ENCODE peak calls at places on chromosomes 12 and 14, in eight cellular contexts. P is naive B cell; U is SJCRH30; V is GM23248; Y is kidney epithelial cell; R is stimulated activated CD4-positive, alpha-beta T cell treated with anti-CD3 and anti-CD28 coated beads, Interleukin-12 subunit alpha, Interleukin-12 subunit beta, amount 100 ng/mL, for 4 hours; S is activated CD4-positive, CD25-positive, alpha-beta regulatory T cell treated with anti-CD3 and anti-CD28 coated beads, Interleukin-2, amount 50 U/mL, for 72 hours; M is activated CD4-positive, alpha-beta T cell treated with anti-CD3 and anti-CD28 coated beads for 4 hours. G is an unnamed sample.

GRCh38 chr12:92993259-92993658 is 64.2 kb upstream of the EEA1 start:
- DNase-seq in P (no peak), U (no peak), V (no peak), Y (no peak), R (no peak), S (no peak), M (no peak), G (no peak)

GRCh38 chr14:67251573-67252226 is 10.5 kb downstream of the PALS1 start:
- DNase-seq in P (no peak), U (peak), V (peak), Y (no peak), R (no peak), S (no peak), M (no peak), G (no peak)

GRCh38 chr12:116093915-116094314 is 183.6 kb downstream of the MED13L start:
- DNase-seq in P (no peak), U (no peak), V (peak), Y (no peak), R (no peak), S (no peak), M (no peak), G (no peak)

GRCh38 chr12:92544321-92544720 is 158.5 kb upstream of the PLEKHG7 start:
- DNase-seq in P (no peak), U (no peak), V (no peak), Y (no peak), R (no peak), S (no peak), M (no peak), G (no peak)

GRCh38 chr12:108148521-108149074 is 19.5 kb downstream of the WSCD2 start:
- DNase-seq in P (no peak), U (no peak), V (no peak), Y (no peak), R (no peak), S (no peak), M (no peak), G (no peak)

GRCh38 chr12:45425426-45425825 is 209.5 kb downstream of the ANO6 start:
- DNase-seq in P (no peak), U (no peak), V (peak), Y (no peak), R (no peak), S (no peak), M (no peak), G (no peak)

GRCh38 chr12:49789992-49790391 is 38.2 kb downstream of the NCKAP5L start:
- DNase-seq in P (no peak), U (no peak), V (no peak), Y (no peak), R (no peak), S (no peak), M (no peak), G (no peak)

GRCh38 chr12:6426882-6427671 is 17.7 kb upstream of the CD27 start:
- DNase-seq in P (peak), U (no peak), V (no peak), Y (peak), R (peak), S (peak), M (peak), G (no peak)

GRCh38 chr12:89574736-89575208 is 48.9 kb upstream of the POC1B start:
- DNase-seq in P (no peak), U (peak), V (peak), Y (peak), R (no peak), S (no peak), M (no peak), G (no peak)

GRCh38 chr12:115542656-115543055 is 734.8 kb downstream of the MED13L start:
- DNase-seq in P (no peak), U (no peak), V (peak), Y (no peak), R (no peak), S (no peak), M (no peak), G (no peak)

GRCh38 chr12:27840229-27840999 is 60.4 kb upstream of the MANSC4 start:
- DNase-seq in P (no peak), U (no peak), V (peak), Y (no peak), R (no peak), S (no peak), M (no peak), G (no peak)

GRCh38 chr12:60112778-60113177 is 516.9 kb downstream of the SLC16A7 start:
- DNase-seq in P (no peak), U (no peak), V (no peak), Y (no peak), R (no peak), S (no peak), M (no peak), G (no peak)

GRCh38 chr12:100681074-100681473 is 107.6 kb downstream of the GAS2L3 start:
- DNase-seq in P (no peak), U (no peak), V (no peak), Y (no peak), R (no peak), S (no peak), M (no peak), G (no peak)

GRCh38 chr14:32430326-32430725 is 101.2 kb downstream of the AKAP6 start:
- DNase-seq in P (no peak), U (peak), V (peak), Y (no peak), R (no peak), S (no peak), M (no peak), G (no peak)

GRCh38 chr12:25072901-25073645 is 121.9 kb downstream of the DNAI7 start:
- DNase-seq in P (no peak), U (no peak), V (no peak), Y (no peak), R (no peak), S (no peak), M (no peak), G (no peak)

GRCh38 chr14:54580933-54581332 is 14.0 kb downstream of the SAMD4A start:
- DNase-seq in P (no peak), U (no peak), V (no peak), Y (no peak), R (no peak), S (no peak), M (no peak), G (no peak)

GRCh38 chr12:15001733-15002471 is 29.1 kb downstream of the PDE6H start:
- DNase-seq in P (no peak), U (peak), V (peak), Y (no peak), R (no peak), S (no peak), M (no peak), G (no peak)

GRCh38 chr12:82527165-82527780 is 159.4 kb upstream of the TMTC2 start:
- DNase-seq in P (no peak), U (peak), V (peak), Y (peak), R (no peak), S (no peak), M (peak), G (no peak)

GRCh38 chr14:90467501-90467900 is 70.7 kb downstream of the CALM1 start:
- DNase-seq in P (no peak), U (no peak), V (no peak), Y (no peak), R (no peak), S (no peak), M (no peak), G (no peak)

GRCh38 chr14:74661726-74662450 is 49.9 kb upstream of the LTBP2 start:
- DNase-seq in P (no peak), U (no peak), V (no peak), Y (no peak), R (no peak), S (no peak), M (no peak), G (no peak)

GRCh38 chr12:85191-85666 is 18.7 kb downstream of the IQSEC3 start:
- DNase-seq in P (no peak), U (no peak), V (no peak), Y (no peak), R (no peak), S (no peak), M (no peak), G (no peak)

GRCh38 chr12:6273209-6273928 is 37.1 kb upstream of the PLEKHG6 start:
- DNase-seq in P (no peak), U (no peak), V (no peak), Y (no peak), R (no peak), S (no peak), M (no peak), G (no peak)

GRCh38 chr12:92272301-92272964 is 126.8 kb upstream of the BTG1 start:
- DNase-seq in P (no peak), U (no peak), V (no peak), Y (no peak), R (no peak), S (no peak), M (no peak), G (no peak)

GRCh38 chr12:87923361-87923760 is 105.8 kb downstream of the C12orf50 start:
- DNase-seq in P (no peak), U (no peak), V (no peak), Y (no peak), R (no peak), S (no peak), M (no peak), G (no peak)

GRCh38 chr12:41795910-41796309 is 348.8 kb downstream of the GXYLT1 start:
- DNase-seq in P (no peak), U (no peak), V (no peak), Y (no peak), R (no peak), S (no peak), M (no peak), G (no peak)

GRCh38 chr12:62625238-62625637 is 158.6 kb downstream of the MON2 start:
- DNase-seq in P (no peak), U (no peak), V (peak), Y (peak), R (no peak), S (no peak), M (no peak), G (no peak)

GRCh38 chr14:60651936-60652673 is 2.8 kb upstream of the SIX1 start:
- DNase-seq in P (no peak), U (no peak), V (peak), Y (no peak), R (no peak), S (no peak), M (no peak), G (no peak)

GRCh38 chr14:102602421-102603292 is 10.2 kb downstream of the RCOR1 start:
- DNase-seq in P (no peak), U (no peak), V (peak), Y (no peak), R (no peak), S (no peak), M (no peak), G (no peak)

GRCh38 chr14:94164685-94165431 is 9.3 kb upstream of the PPP4R4 start:
- DNase-seq in P (no peak), U (peak), V (no peak), Y (no peak), R (peak), S (no peak), M (no peak), G (no peak)